ENCODE peak calls at places on chromosomes 2 and 18, in six cellular contexts. W is suprapubic skin; V is CD4-positive, alpha-beta memory T cell; J is GM12865; O is CD8-positive, alpha-beta memory T cell; N is Panc1. T is an unnamed sample.

GRCh38 chr2:233413046-233413445 is 58.8 kb downstream of the DGKD start:
- DNase-seq in W (peak), V (no peak), J (no peak), O (no peak), N (no peak), T (no peak)

GRCh38 chr2:46434851-46435273 is 44.5 kb upstream of the TMEM247 start:
- DNase-seq in W (no peak), V (no peak), J (no peak), O (no peak), N (no peak), T (peak)

GRCh38 chr2:190099890-190100289 is 37.4 kb upstream of the MSTN start:
- DNase-seq in W (no peak), V (no peak), J (no peak), O (no peak), N (no peak), T (no peak)

GRCh38 chr18:33051397-33051796 is 278.6 kb upstream of the KLHL14 start:
- DNase-seq in W (no peak), V (no peak), J (no peak), O (no peak), N (peak), T (peak)

GRCh38 chr2:161141033-161141432 is 19.2 kb upstream of the TANK start:
- DNase-seq in W (no peak), V (peak), J (peak), O (peak), N (no peak), T (no peak)

GRCh38 chr2:24491626-24492282 is 700 bp downstream of the NCOA1 start:
- DNase-seq in W (peak), V (peak), J (peak), O (peak), N (no peak), T (no peak)

GRCh38 chr18:23703987-23704384 is 14.7 kb downstream of the LAMA3 start:
- DNase-seq in W (no peak), V (no peak), J (no peak), O (no peak), N (no peak), T (no peak)

GRCh38 chr2:203740741-203741363 is 34.4 kb downstream of the CD28 start:
- DNase-seq in W (no peak), V (peak), J (no peak), O (peak), N (no peak), T (peak)

GRCh38 chr2:28349546-28350165 is 43.0 kb upstream of the FOSL2 start:
- DNase-seq in W (no peak), V (no peak), J (no peak), O (no peak), N (no peak), T (no peak)

GRCh38 chr2:188196343-188197008 is 95.2 kb upstream of the GULP1 start:
- DNase-seq in W (no peak), V (no peak), J (no peak), O (no peak), N (no peak), T (peak)

GRCh38 chr2:241040811-241041334 is 42.5 kb downstream of the SNED1 start:
- DNase-seq in W (no peak), V (no peak), J (no peak), O (no peak), N (no peak), T (no peak)

GRCh38 chr2:10500601-10501361 is 52.7 kb upstream of the ODC1 start:
- DNase-seq in W (peak), V (no peak), J (no peak), O (no peak), N (no peak), T (no peak)

GRCh38 chr2:120561393-120562035 is 174.2 kb upstream of the GLI2 start:
- DNase-seq in W (no peak), V (no peak), J (no peak), O (no peak), N (no peak), T (no peak)

GRCh38 chr2:40127890-40128548 is 323.9 kb downstream of the SLC8A1 start:
- DNase-seq in W (no peak), V (no peak), J (no peak), O (no peak), N (no peak), T (peak)

GRCh38 chr2:222930862-222931261 is 70.0 kb downstream of the ACSL3 start:
- DNase-seq in W (no peak), V (no peak), J (no peak), O (no peak), N (no peak), T (no peak)

GRCh38 chr2:74524005-74524404 is 2.0 kb downstream of the DQX1 start:
- DNase-seq in W (no peak), V (no peak), J (no peak), O (no peak), N (no peak), T (no peak)

GRCh38 chr2:142834003-142834402 is 43.5 kb upstream of the KYNU start:
- DNase-seq in W (no peak), V (no peak), J (no peak), O (no peak), N (no peak), T (peak)

GRCh38 chr18:67478249-67478648 is 38.3 kb downstream of the DSEL start:
- DNase-seq in W (no peak), V (no peak), J (no peak), O (no peak), N (no peak), T (no peak)

GRCh38 chr2:147688252-147688651 is 156.6 kb upstream of the ACVR2A start:
- DNase-seq in W (no peak), V (no peak), J (no peak), O (no peak), N (no peak), T (no peak)

GRCh38 chr2:24548058-24548457 is 57.0 kb downstream of the NCOA1 start:
- DNase-seq in W (no peak), V (no peak), J (no peak), O (no peak), N (no peak), T (no peak)

GRCh38 chr18:40413160-40413559 is 1541.9 kb upstream of the PIK3C3 start:
- DNase-seq in W (no peak), V (no peak), J (no peak), O (no peak), N (no peak), T (peak)

GRCh38 chr2:43265006-43265770 is 38.8 kb upstream of the ZFP36L2 start:
- DNase-seq in W (no peak), V (no peak), J (no peak), O (no peak), N (no peak), T (peak)

GRCh38 chr2:205427112-205427511 is 255.2 kb upstream of the NRP2 start:
- DNase-seq in W (no peak), V (no peak), J (no peak), O (no peak), N (no peak), T (peak)

GRCh38 chr18:14174706-14175085 is 42.5 kb upstream of the ZNF519 start:
- DNase-seq in W (peak), V (no peak), J (no peak), O (no peak), N (no peak), T (no peak)

GRCh38 chr2:221337957-221338685 is 234.0 kb downstream of the EPHA4 start:
- DNase-seq in W (no peak), V (no peak), J (no peak), O (no peak), N (no peak), T (no peak)

GRCh38 chr2:120570546-120570945 is 165.1 kb upstream of the GLI2 start:
- DNase-seq in W (no peak), V (no peak), J (no peak), O (no peak), N (no peak), T (no peak)

GRCh38 chr2:68465081-68465916 is 1.8 kb downstream of the FBXO48 start:
- DNase-seq in W (no peak), V (peak), J (peak), O (peak), N (no peak), T (peak)

GRCh38 chr18:32802606-32803451 is 30.0 kb upstream of the KLHL14 start:
- DNase-seq in W (no peak), V (no peak), J (no peak), O (no peak), N (no peak), T (no peak)

GRCh38 chr2:120305296-120305695 is 40.6 kb upstream of the INHBB start:
- DNase-seq in W (no peak), V (no peak), J (peak), O (no peak), N (no peak), T (no peak)

GRCh38 chr2:33452545-33452944 is 23.9 kb upstream of the RASGRP3 start:
- DNase-seq in W (no peak), V (no peak), J (no peak), O (no peak), N (no peak), T (no peak)

GRCh38 chr2:189633392-189633811 is 27.9 kb upstream of the ASNSD1 start:
- DNase-seq in W (peak), V (peak), J (peak), O (no peak), N (no peak), T (no peak)

GRCh38 chr2:119487434-119488244 is 36.6 kb downstream of the SCTR start:
- DNase-seq in W (peak), V (no peak), J (no peak), O (no peak), N (no peak), T (no peak)

DNA sequence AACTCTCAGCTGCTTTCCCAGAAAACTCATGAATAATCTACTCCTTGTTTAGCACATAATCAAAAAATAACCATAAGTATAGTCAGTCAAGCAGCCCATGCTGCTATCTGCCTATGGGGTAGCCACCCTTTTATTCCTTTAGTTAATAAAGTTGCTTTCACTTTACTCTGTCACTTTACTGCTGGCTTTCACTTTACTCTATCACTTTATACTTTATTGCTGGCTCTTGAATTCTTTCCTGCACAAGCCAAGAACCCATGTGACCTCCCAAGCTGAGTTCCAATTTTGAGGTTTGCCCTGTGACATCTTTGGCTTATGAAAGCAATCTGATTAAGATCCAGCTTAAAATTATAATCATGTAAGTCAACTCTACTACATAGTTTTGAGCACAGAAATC is 288.1 kb downstream of the PDE11A start:
- DNase-seq in W (no peak), V (no peak), J (no peak), O (peak), N (no peak), T (peak)
- H3K4me3 ChIP-seq in W (peak), V (no peak), J (no peak), O (no peak), N (no peak), T (no peak)

DNA sequence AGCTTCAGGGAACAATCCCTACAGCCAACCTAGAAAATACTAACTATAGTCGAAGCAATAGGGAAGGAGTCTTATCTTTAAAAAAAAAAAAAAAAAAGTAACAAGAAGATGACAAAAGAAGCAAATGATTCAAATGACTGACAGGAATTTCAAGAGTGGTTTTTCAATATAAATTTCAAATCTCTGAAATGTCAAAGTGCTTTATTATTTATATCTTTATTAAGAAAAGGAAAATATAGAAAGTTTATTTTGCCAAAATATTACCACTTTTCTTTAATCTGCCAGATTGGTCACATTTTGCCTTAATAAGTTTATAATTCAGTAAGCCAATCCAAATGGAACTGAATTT is 63.5 kb upstream of the HNRNPA3 start:
- DNase-seq in W (no peak), V (no peak), J (no peak), O (no peak), N (no peak), T (no peak)
- H3K4me3 ChIP-seq in W (peak), V (peak), J (peak), O (peak), N (no peak), T (no peak)

GRCh38 chr18:48563027-48563426 is 24.2 kb downstream of the CTIF start:
- DNase-seq in W (no peak), V (no peak), J (no peak), O (no peak), N (no peak), T (peak)
- H3K4me3 ChIP-seq in W (no peak), V (no peak), J (no peak), O (no peak), N (no peak), T (no peak)

DNA sequence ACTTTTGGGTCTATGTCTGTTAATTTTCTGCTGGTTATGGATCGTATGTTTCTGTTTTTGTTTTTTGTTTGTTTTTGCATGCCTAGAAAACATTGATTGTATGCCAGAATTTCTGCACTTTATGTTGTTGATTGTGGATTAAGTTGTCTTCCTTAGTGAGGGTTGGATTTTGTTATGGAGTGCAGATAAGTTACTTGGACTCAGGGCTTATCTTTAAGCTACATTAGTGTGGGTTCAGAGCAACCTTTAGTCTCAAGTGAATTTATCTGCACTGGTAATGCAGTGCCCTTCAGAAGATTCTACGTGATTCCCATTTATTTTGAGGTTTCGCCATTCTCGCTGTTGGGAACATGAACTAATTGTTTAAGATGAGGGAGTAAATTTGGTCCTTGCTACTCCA is 32.9 kb downstream of the UBR3 start:
- DNase-seq in W (no peak), V (no peak), J (no peak), O (no peak), N (no peak), T (no peak)
- H3K4me3 ChIP-seq in W (no peak), V (no peak), J (no peak), O (no peak), N (no peak), T (no peak)

DNA sequence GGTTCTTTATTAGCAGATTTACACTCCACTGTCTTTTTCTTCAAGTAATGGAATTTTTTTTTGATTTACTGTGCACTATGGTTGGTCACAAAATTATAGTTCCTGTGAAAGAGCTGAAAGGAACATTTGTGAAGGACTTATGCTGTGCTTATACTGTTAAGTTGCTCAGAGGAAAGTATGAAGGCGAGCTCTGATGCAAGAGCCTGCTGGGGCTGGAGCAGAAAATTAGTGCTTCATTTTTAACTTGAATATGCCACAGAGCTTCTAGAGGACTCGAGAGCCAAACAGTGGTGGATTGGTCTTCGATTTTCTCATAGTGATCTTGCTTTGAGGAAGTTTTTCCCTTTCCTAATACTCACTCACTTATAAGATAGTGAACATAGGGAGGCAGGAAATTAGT is 20.0 kb downstream of the GATA6 start:
- DNase-seq in W (no peak), V (no peak), J (no peak), O (no peak), N (no peak), T (no peak)
- H3K4me3 ChIP-seq in W (no peak), V (no peak), J (no peak), O (no peak), N (no peak), T (no peak)

GRCh38 chr2:173402405-173402974 is 47.8 kb downstream of the CDCA7 start:
- DNase-seq in W (peak), V (peak), J (peak), O (peak), N (peak), T (peak)
- H3K4me3 ChIP-seq in W (peak), V (no peak), J (no peak), O (no peak), N (peak), T (peak)

GRCh38 chr2:7730449-7730848 is 813.2 kb downstream of the RNF144A start:
- DNase-seq in W (no peak), V (no peak), J (no peak), O (peak), N (no peak), T (no peak)

GRCh38 chr2:7726989-7727388 is 809.8 kb downstream of the RNF144A start:
- DNase-seq in W (no peak), V (no peak), J (no peak), O (no peak), N (no peak), T (no peak)

GRCh38 chr2:7732497-7732896 is 815.3 kb downstream of the RNF144A start:
- DNase-seq in W (no peak), V (no peak), J (no peak), O (no peak), N (no peak), T (no peak)

GRCh38 chr2:7728388-7728787 is 811.2 kb downstream of the RNF144A start:
- DNase-seq in W (no peak), V (no peak), J (no peak), O (no peak), N (no peak), T (no peak)

DNA sequence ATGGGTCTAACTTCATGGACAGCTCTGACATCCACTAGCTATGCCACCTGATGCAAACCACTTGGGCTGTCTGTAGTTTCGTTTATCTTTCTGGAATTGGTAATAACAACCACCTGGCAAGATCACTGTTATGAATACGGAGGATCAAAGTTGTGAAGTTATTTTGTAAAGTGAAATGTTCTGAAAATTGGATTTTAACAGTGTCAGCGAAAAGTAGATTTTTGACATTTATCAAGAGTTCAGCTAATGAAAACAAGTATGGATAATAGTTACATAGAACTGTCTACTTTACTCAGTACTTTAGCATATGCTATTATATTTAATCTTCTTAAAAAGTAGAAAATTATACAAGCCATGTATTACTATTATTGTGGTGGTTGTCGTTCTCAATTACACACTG is 813.8 kb downstream of the RNF144A start:
- DNase-seq in W (no peak), V (no peak), J (no peak), O (no peak), N (no peak), T (no peak)
- H3K4me3 ChIP-seq in W (no peak), V (peak), J (no peak), O (peak), N (no peak), T (no peak)